ENCODE peak calls at places on chromosomes 3 and 15, in six cellular contexts. One of them, this sample, is unnamed.

GRCh38 chr3:133025546-133025945 is 12.6 kb upstream of the TMEM108 start:
- DNase-seq in foreskin fibroblast: no peak
- DNase-seq in aorta: no peak
- DNase-seq in fibroblast of lung: no peak
- DNase-seq in fibroblast of pulmonary artery: no peak
- DNase-seq in psoas muscle: no peak
- DNase-seq in this sample: no peak

GRCh38 chr15:72916939-72917338 is 133.4 kb upstream of the ADPGK start:
- DNase-seq in foreskin fibroblast: no peak
- DNase-seq in aorta: no peak
- DNase-seq in fibroblast of lung: no peak
- DNase-seq in fibroblast of pulmonary artery: no peak
- DNase-seq in psoas muscle: no peak
- DNase-seq in this sample: no peak

GRCh38 chr15:92797168-92798052 is 102.7 kb upstream of the CHD2 start:
- DNase-seq in foreskin fibroblast: peak; percentile 87
- DNase-seq in aorta: no peak
- DNase-seq in fibroblast of lung: peak; percentile 87
- DNase-seq in fibroblast of pulmonary artery: peak; percentile 91
- DNase-seq in psoas muscle: no peak
- DNase-seq in this sample: peak; percentile 86

GRCh38 chr3:65181397-65181871 is 493.6 kb upstream of the ADAMTS9 start:
- DNase-seq in foreskin fibroblast: no peak
- DNase-seq in aorta: no peak
- DNase-seq in fibroblast of lung: no peak
- DNase-seq in fibroblast of pulmonary artery: peak; percentile 19
- DNase-seq in psoas muscle: peak; percentile 14
- DNase-seq in this sample: peak; percentile 57

GRCh38 chr3:196990654-196991053 is 22.0 kb upstream of the PIGZ start:
- DNase-seq in foreskin fibroblast: no peak
- DNase-seq in aorta: no peak
- DNase-seq in fibroblast of lung: no peak
- DNase-seq in fibroblast of pulmonary artery: no peak
- DNase-seq in psoas muscle: no peak
- DNase-seq in this sample: no peak

GRCh38 chr3:52176951-52177700 is 20.8 kb upstream of the ALAS1 start:
- DNase-seq in foreskin fibroblast: no peak
- DNase-seq in aorta: peak; percentile 21
- DNase-seq in fibroblast of lung: no peak
- DNase-seq in fibroblast of pulmonary artery: no peak
- DNase-seq in psoas muscle: peak; percentile 32
- DNase-seq in this sample: no peak

GRCh38 chr3:141336672-141337522 is 31.4 kb upstream of the ZBTB38 start:
- DNase-seq in foreskin fibroblast: peak; percentile 92
- DNase-seq in aorta: no peak
- DNase-seq in fibroblast of lung: peak; percentile 68
- DNase-seq in fibroblast of pulmonary artery: peak; percentile 93
- DNase-seq in psoas muscle: no peak
- DNase-seq in this sample: peak; percentile 97

GRCh38 chr3:49638445-49638844 is 35.7 kb upstream of the APEH start:
- DNase-seq in foreskin fibroblast: peak; percentile 65
- DNase-seq in aorta: peak; percentile 79
- DNase-seq in fibroblast of lung: peak; percentile 44
- DNase-seq in fibroblast of pulmonary artery: peak; percentile 34
- DNase-seq in psoas muscle: no peak
- DNase-seq in this sample: peak; percentile 55

GRCh38 chr3:12388185-12388584 is 96.1 kb upstream of the TSEN2 start:
- DNase-seq in foreskin fibroblast: no peak
- DNase-seq in aorta: no peak
- DNase-seq in fibroblast of lung: no peak
- DNase-seq in fibroblast of pulmonary artery: no peak
- DNase-seq in psoas muscle: no peak
- DNase-seq in this sample: no peak

GRCh38 chr15:100831466-100831865 is 48.2 kb upstream of the ALDH1A3 start:
- DNase-seq in foreskin fibroblast: no peak
- DNase-seq in aorta: no peak
- DNase-seq in fibroblast of lung: no peak
- DNase-seq in fibroblast of pulmonary artery: no peak
- DNase-seq in psoas muscle: no peak
- DNase-seq in this sample: no peak

GRCh38 chr3:191290311-191291025 is 38.7 kb upstream of the CCDC50 start:
- DNase-seq in foreskin fibroblast: peak; percentile 26
- DNase-seq in aorta: no peak
- DNase-seq in fibroblast of lung: peak; percentile 2
- DNase-seq in fibroblast of pulmonary artery: no peak
- DNase-seq in psoas muscle: no peak
- DNase-seq in this sample: peak; percentile 36
- H3K4me3 ChIP-seq in foreskin fibroblast: no peak overlapping the region
- H3K4me3 ChIP-seq in aorta: no peak overlapping the region
- H3K4me3 ChIP-seq in fibroblast of lung: no peak overlapping the region
- H3K4me3 ChIP-seq in fibroblast of pulmonary artery: no peak overlapping the region
- H3K4me3 ChIP-seq in psoas muscle: no peak overlapping the region
- H3K4me3 ChIP-seq in this sample: no peak overlapping the region

DNA sequence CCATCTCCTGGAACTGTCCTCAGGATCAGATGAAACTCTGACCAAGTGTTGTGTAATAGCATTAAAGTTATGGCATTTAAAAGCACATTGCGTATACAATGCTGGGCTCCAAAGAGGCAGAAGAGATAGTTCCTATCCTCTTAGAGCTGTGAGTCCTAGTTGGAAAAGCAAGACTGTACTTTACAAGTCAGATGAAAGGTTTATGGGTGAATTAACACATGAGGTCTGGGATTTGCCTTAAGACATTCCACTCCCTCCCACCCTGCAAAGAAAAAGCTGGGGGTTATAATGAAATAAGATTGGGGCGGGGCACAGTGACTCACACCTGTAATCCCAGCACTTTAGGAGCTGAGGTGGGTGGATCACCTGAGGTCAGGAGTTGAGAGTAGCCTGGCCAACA is 35.6 kb downstream of the SNAPC5 start:
- DNase-seq in foreskin fibroblast: no peak
- DNase-seq in aorta: no peak
- DNase-seq in fibroblast of lung: peak; percentile 11
- DNase-seq in fibroblast of pulmonary artery: no peak
- DNase-seq in psoas muscle: no peak
- DNase-seq in this sample: no peak
- H3K4me3 ChIP-seq in foreskin fibroblast: no peak overlapping the region
- H3K4me3 ChIP-seq in aorta: no peak overlapping the region
- H3K4me3 ChIP-seq in fibroblast of lung: no peak overlapping the region
- H3K4me3 ChIP-seq in fibroblast of pulmonary artery: no peak overlapping the region
- H3K4me3 ChIP-seq in psoas muscle: no peak overlapping the region
- H3K4me3 ChIP-seq in this sample: no peak overlapping the region

GRCh38 chr3:143249014-143249413 is 129.4 kb downstream of the CHST2 start:
- DNase-seq in foreskin fibroblast: no peak
- DNase-seq in aorta: no peak
- DNase-seq in fibroblast of lung: no peak
- DNase-seq in fibroblast of pulmonary artery: no peak
- DNase-seq in psoas muscle: no peak
- DNase-seq in this sample: no peak
- H3K4me3 ChIP-seq in foreskin fibroblast: no peak overlapping the region
- H3K4me3 ChIP-seq in aorta: no peak overlapping the region
- H3K4me3 ChIP-seq in fibroblast of lung: no peak overlapping the region
- H3K4me3 ChIP-seq in fibroblast of pulmonary artery: no peak overlapping the region
- H3K4me3 ChIP-seq in psoas muscle: no peak overlapping the region
- H3K4me3 ChIP-seq in this sample: no peak overlapping the region

GRCh38 chr15:97652700-97653167 is 307.8 kb upstream of the ARRDC4 start:
- DNase-seq in foreskin fibroblast: no peak
- DNase-seq in aorta: no peak
- DNase-seq in fibroblast of lung: no peak
- DNase-seq in fibroblast of pulmonary artery: no peak
- DNase-seq in psoas muscle: no peak
- DNase-seq in this sample: no peak
- H3K4me3 ChIP-seq in foreskin fibroblast: no peak overlapping the region
- H3K4me3 ChIP-seq in aorta: no peak overlapping the region
- H3K4me3 ChIP-seq in fibroblast of lung: no peak overlapping the region
- H3K4me3 ChIP-seq in fibroblast of pulmonary artery: no peak overlapping the region
- H3K4me3 ChIP-seq in psoas muscle: peak overlapping the region; percentile 63
- H3K4me3 ChIP-seq in this sample: no peak overlapping the region

GRCh38 chr3:153319691-153320552 is 157.9 kb downstream of the RAP2B start:
- DNase-seq in foreskin fibroblast: no peak
- DNase-seq in aorta: no peak
- DNase-seq in fibroblast of lung: no peak
- DNase-seq in fibroblast of pulmonary artery: no peak
- DNase-seq in psoas muscle: no peak
- DNase-seq in this sample: no peak

GRCh38 chr3:153315781-153316180 is 153.8 kb downstream of the RAP2B start:
- DNase-seq in foreskin fibroblast: peak; percentile 45
- DNase-seq in aorta: no peak
- DNase-seq in fibroblast of lung: peak; percentile 9
- DNase-seq in fibroblast of pulmonary artery: no peak
- DNase-seq in psoas muscle: no peak
- DNase-seq in this sample: no peak

GRCh38 chr3:153320585-153321128 is 158.6 kb downstream of the RAP2B start:
- DNase-seq in foreskin fibroblast: no peak
- DNase-seq in aorta: no peak
- DNase-seq in fibroblast of lung: no peak
- DNase-seq in fibroblast of pulmonary artery: peak; percentile 16
- DNase-seq in psoas muscle: no peak
- DNase-seq in this sample: peak; percentile 6
- H3K4me3 ChIP-seq in foreskin fibroblast: no peak overlapping the region
- H3K4me3 ChIP-seq in aorta: no peak overlapping the region
- H3K4me3 ChIP-seq in fibroblast of lung: no peak overlapping the region
- H3K4me3 ChIP-seq in fibroblast of pulmonary artery: no peak overlapping the region
- H3K4me3 ChIP-seq in psoas muscle: no peak overlapping the region
- H3K4me3 ChIP-seq in this sample: no peak overlapping the region

DNA sequence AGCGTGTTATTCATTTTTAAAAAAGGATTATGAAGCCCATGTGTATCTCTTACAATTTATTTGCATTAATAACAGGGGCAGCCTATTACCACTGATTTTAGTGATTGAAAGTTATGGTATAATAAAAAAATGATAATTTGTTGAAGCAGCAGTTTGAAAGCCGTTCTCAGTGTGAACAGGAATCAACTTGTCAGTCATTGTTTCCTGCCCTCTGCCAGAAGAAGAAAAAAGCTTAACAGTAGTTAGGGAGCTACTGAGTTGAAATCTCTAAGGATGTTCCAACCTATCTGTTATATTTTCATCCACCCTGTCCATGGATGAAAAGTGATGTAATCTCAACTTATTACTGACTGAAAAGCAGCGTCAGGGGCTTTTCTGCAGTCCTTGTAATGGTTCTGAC is 486.7 kb downstream of the ROBO2 start:
- DNase-seq in foreskin fibroblast: no peak
- DNase-seq in aorta: no peak
- DNase-seq in fibroblast of lung: no peak
- DNase-seq in fibroblast of pulmonary artery: no peak
- DNase-seq in psoas muscle: no peak
- DNase-seq in this sample: no peak
- H3K4me3 ChIP-seq in foreskin fibroblast: no peak overlapping the region
- H3K4me3 ChIP-seq in aorta: no peak overlapping the region
- H3K4me3 ChIP-seq in fibroblast of lung: no peak overlapping the region
- H3K4me3 ChIP-seq in fibroblast of pulmonary artery: no peak overlapping the region
- H3K4me3 ChIP-seq in psoas muscle: no peak overlapping the region
- H3K4me3 ChIP-seq in this sample: no peak overlapping the region

GRCh38 chr3:21542656-21543379 is 208.2 kb downstream of the ZNF385D start:
- DNase-seq in foreskin fibroblast: no peak
- DNase-seq in aorta: no peak
- DNase-seq in fibroblast of lung: no peak
- DNase-seq in fibroblast of pulmonary artery: no peak
- DNase-seq in psoas muscle: no peak
- DNase-seq in this sample: no peak
- H3K4me3 ChIP-seq in foreskin fibroblast: no peak overlapping the region
- H3K4me3 ChIP-seq in aorta: no peak overlapping the region
- H3K4me3 ChIP-seq in fibroblast of lung: no peak overlapping the region
- H3K4me3 ChIP-seq in fibroblast of pulmonary artery: no peak overlapping the region
- H3K4me3 ChIP-seq in psoas muscle: no peak overlapping the region
- H3K4me3 ChIP-seq in this sample: no peak overlapping the region

DNA sequence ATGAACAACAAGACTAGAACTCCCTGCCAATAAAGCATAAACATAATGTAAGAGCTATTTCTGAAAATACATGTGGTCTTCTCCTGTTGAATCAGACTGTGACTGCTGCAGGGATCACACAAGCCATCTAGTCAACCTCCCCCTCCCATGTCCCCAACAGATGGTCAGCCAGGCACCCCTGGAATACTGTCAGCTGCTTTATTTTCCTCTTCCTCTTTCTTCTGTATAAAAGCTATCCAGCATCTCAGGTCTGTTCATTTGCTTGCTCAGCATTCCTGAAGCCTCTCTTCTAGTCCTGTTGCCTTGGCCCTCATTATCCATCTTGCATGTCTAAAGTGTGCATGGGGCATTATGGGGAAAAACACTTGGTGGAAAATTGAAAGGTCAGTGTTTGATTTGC is 6.5 kb upstream of the MINDY4B start:
- DNase-seq in foreskin fibroblast: no peak
- DNase-seq in aorta: no peak
- DNase-seq in fibroblast of lung: no peak
- DNase-seq in fibroblast of pulmonary artery: no peak
- DNase-seq in psoas muscle: no peak
- DNase-seq in this sample: no peak
- H3K4me3 ChIP-seq in foreskin fibroblast: no peak overlapping the region
- H3K4me3 ChIP-seq in aorta: no peak overlapping the region
- H3K4me3 ChIP-seq in fibroblast of lung: no peak overlapping the region
- H3K4me3 ChIP-seq in fibroblast of pulmonary artery: no peak overlapping the region
- H3K4me3 ChIP-seq in psoas muscle: no peak overlapping the region
- H3K4me3 ChIP-seq in this sample: no peak overlapping the region

GRCh38 chr3:58012302-58012701 is 4.1 kb downstream of the FLNB start:
- DNase-seq in foreskin fibroblast: no peak
- DNase-seq in aorta: no peak
- DNase-seq in fibroblast of lung: no peak
- DNase-seq in fibroblast of pulmonary artery: no peak
- DNase-seq in psoas muscle: no peak
- DNase-seq in this sample: no peak

GRCh38 chr3:58013973-58014649 is 5.9 kb downstream of the FLNB start:
- DNase-seq in foreskin fibroblast: peak; percentile 97
- DNase-seq in aorta: peak; percentile 87
- DNase-seq in fibroblast of lung: peak; percentile 86
- DNase-seq in fibroblast of pulmonary artery: peak; percentile 84
- DNase-seq in psoas muscle: peak; percentile 55
- DNase-seq in this sample: peak; percentile 83

GRCh38 chr3:58015524-58015915 is 7.3 kb downstream of the FLNB start:
- DNase-seq in foreskin fibroblast: no peak
- DNase-seq in aorta: no peak
- DNase-seq in fibroblast of lung: no peak
- DNase-seq in fibroblast of pulmonary artery: no peak
- DNase-seq in psoas muscle: no peak
- DNase-seq in this sample: no peak

GRCh38 chr3:58011580-58011979 is 3.4 kb downstream of the FLNB start:
- DNase-seq in foreskin fibroblast: no peak
- DNase-seq in aorta: no peak
- DNase-seq in fibroblast of lung: no peak
- DNase-seq in fibroblast of pulmonary artery: no peak
- DNase-seq in psoas muscle: no peak
- DNase-seq in this sample: no peak

DNA sequence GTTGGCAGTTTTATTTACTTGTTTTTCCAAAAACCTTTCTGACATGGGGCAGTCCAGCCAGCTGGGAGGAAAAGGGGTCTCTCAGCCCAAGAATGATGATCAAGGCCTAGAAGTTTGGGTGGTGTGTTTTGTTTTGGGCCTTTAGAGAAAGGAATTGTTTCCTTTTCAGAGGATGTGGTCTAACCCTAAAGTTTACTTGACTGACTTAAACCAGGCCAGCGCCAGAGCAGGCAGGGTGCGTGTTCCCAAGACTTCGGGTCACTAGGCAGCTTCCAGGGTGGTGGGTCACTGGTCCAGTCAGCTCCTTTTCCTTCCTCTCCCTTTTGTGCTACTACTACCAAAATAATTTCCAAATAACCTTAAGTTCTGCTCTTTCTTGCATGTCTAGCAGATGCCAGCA is 4.9 kb downstream of the FLNB start:
- DNase-seq in foreskin fibroblast: no peak
- DNase-seq in aorta: no peak
- DNase-seq in fibroblast of lung: no peak
- DNase-seq in fibroblast of pulmonary artery: no peak
- DNase-seq in psoas muscle: no peak
- DNase-seq in this sample: no peak
- H3K4me3 ChIP-seq in foreskin fibroblast: no peak overlapping the region
- H3K4me3 ChIP-seq in aorta: no peak overlapping the region
- H3K4me3 ChIP-seq in fibroblast of lung: no peak overlapping the region
- H3K4me3 ChIP-seq in fibroblast of pulmonary artery: no peak overlapping the region
- H3K4me3 ChIP-seq in psoas muscle: no peak overlapping the region
- H3K4me3 ChIP-seq in this sample: no peak overlapping the region

This sample was measured in cardiac fibroblast.